ENCODE peak calls at places on chromosomes 12 and 14, in six cellular contexts. F is aorta, N is lung, V is osteoblast, B is heart left ventricle, Z is astrocyte. T is an unnamed sample.
A peak's percentile ranks its signal among the peaks of the same experiment; 100 is the strongest.

GRCh38 chr14:74457511-74457910 is 31.5 kb upstream of the SYNDIG1L start:
- DNase-seq in N (no peak), Z (no peak), V (no peak), F (no peak), B (no peak), T (no peak)

GRCh38 chr14:38211258-38211735 is 3.6 kb downstream of the SSTR1 start:
- DNase-seq in V (no peak), Z (no peak), F (no peak), B (no peak), N (no peak), T (no peak)

GRCh38 chr14:86777950-86778602 is 1214.9 kb downstream of the GALC start:
- DNase-seq in Z (peak; percentile 71), V (no peak), N (no peak), B (no peak), F (no peak), T (no peak)

GRCh38 chr12:58291106-58291505 is 349.7 kb downstream of the ATP23 start:
- DNase-seq in F (no peak), N (no peak), Z (no peak), B (no peak), V (no peak), T (no peak)

GRCh38 chr12:124044809-124045321 is 71.8 kb downstream of the ZNF664 start:
- DNase-seq in Z (no peak), B (no peak), F (peak; percentile 46), V (no peak), N (no peak), T (no peak)

GRCh38 chr14:73829526-73830431 is 21.9 kb upstream of the PTGR2 start:
- DNase-seq in V (peak; percentile 96), N (peak; percentile 43), B (no peak), Z (peak; percentile 92), F (no peak), T (peak; percentile 70)

GRCh38 chr12:91332305-91332704 is 149.7 kb upstream of the DCN start:
- DNase-seq in N (no peak), Z (no peak), F (no peak), V (no peak), B (no peak), T (no peak)

GRCh38 chr12:45122776-45123380 is 72.0 kb upstream of the DBX2 start:
- DNase-seq in V (no peak), N (no peak), Z (peak; percentile 12), B (no peak), F (no peak), T (no peak)

GRCh38 chr12:100661300-100661951 is 87.9 kb downstream of the GAS2L3 start:
- DNase-seq in V (peak; percentile 39), N (no peak), F (no peak), Z (peak; percentile 51), B (no peak), T (no peak)

GRCh38 chr12:100668939-100669536 is 95.6 kb downstream of the GAS2L3 start:
- DNase-seq in F (peak; percentile 79), Z (peak; percentile 27), N (peak; percentile 70), B (peak; percentile 62), V (peak; percentile 85), T (peak; percentile 68)

GRCh38 chr12:100671396-100672074 is 98.1 kb downstream of the GAS2L3 start:
- DNase-seq in B (no peak), N (no peak), V (no peak), Z (no peak), F (no peak), T (no peak)

GRCh38 chr12:100669922-100670321 is 96.4 kb downstream of the GAS2L3 start:
- DNase-seq in B (no peak), F (no peak), N (no peak), Z (no peak), V (no peak), T (no peak)

DNA sequence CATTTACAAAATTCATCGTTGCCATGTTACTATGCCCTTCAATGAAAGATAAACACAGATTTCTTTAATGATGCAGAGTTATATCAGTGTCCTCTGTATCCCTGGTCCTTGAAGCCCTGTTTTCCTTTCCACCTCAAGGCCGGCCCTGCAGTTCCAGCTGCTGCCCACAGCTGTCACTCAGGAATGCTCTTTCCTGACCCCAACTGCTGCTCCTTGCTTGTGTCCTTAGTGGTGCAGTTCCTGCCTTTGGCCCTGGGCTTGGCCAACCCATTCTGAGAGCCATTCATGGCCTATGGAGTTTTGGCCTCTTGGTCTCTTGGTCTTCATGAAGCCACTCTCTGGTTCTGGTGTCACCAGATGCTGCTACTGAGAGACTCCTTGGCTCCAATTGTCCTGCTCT is 93.1 kb downstream of the GAS2L3 start:
- DNase-seq in V (peak; percentile 52), B (no peak), Z (no peak), N (no peak), F (no peak), T (no peak)
- H3K4me3 ChIP-seq in V (no peak overlapping the region), B (no peak overlapping the region), Z (no peak overlapping the region), N (no peak overlapping the region), F (no peak overlapping the region), T (no peak overlapping the region)

GRCh38 chr14:50830932-50831703 is at the start of gene NIN:
- DNase-seq in Z (peak; percentile 58), N (peak; percentile 73), B (peak; percentile 86), F (peak; percentile 93), V (peak; percentile 98), T (peak; percentile 60)

GRCh38 chr14:50828738-50829471 is 2.1 kb downstream of the NIN start:
- DNase-seq in B (no peak), V (peak; percentile 49), N (no peak), F (no peak), Z (no peak), T (no peak)

GRCh38 chr14:50830044-50830931 is 674 bp downstream of the NIN start:
- DNase-seq in B (peak; percentile 56), F (peak; percentile 85), N (peak; percentile 47), Z (peak; percentile 34), V (peak; percentile 87), T (peak; percentile 67)

GRCh38 chr14:50831704-50832130 is 755 bp upstream of the NIN start:
- DNase-seq in N (no peak), F (no peak), V (no peak), Z (no peak), B (no peak), T (no peak)

GRCh38 chr14:50829472-50830043 is 1.4 kb downstream of the NIN start:
- DNase-seq in N (no peak), B (no peak), F (no peak), V (no peak), Z (no peak), T (no peak)
- H3K27ac ChIP-seq in N (no peak overlapping the region), B (peak overlapping the region; percentile 97), F (no peak overlapping the region), V (no peak overlapping the region), Z (no peak overlapping the region), T (peak overlapping the region; percentile 96)

GRCh38 chr12:14256139-14256538 is 109.3 kb upstream of the ATF7IP start:
- DNase-seq in V (peak; percentile 90), B (no peak), F (no peak), N (no peak), Z (peak; percentile 60), T (no peak)
- H3K4me1 ChIP-seq in V (peaks cover 47% of the 10 kb centered on the region), B (peaks cover 4% of the 10 kb centered on the region), F (peaks cover 3% of the 10 kb centered on the region), N (peaks cover 5% of the 10 kb centered on the region), Z (peaks cover 32% of the 10 kb centered on the region), T (no peaks in the 10 kb centered on the region)

GRCh38 chr14:76919431-76919810 is 93.2 kb downstream of the LRRC74A start:
- DNase-seq in Z (peak; percentile 35), F (no peak), N (peak; percentile 38), B (no peak), V (peak; percentile 64), T (no peak)
- H3K4me3 ChIP-seq in Z (no peak overlapping the region), F (no peak overlapping the region), N (no peak overlapping the region), B (peak overlapping the region; percentile 5), V (peak overlapping the region; percentile 51), T (no peak overlapping the region)

GRCh38 chr14:104343294-104343625 is 204.9 kb downstream of the KIF26A start:
- DNase-seq in B (no peak), F (no peak), Z (no peak), N (no peak), V (no peak), T (no peak)
- H3K27ac ChIP-seq in B (no peak overlapping the region), F (no peak overlapping the region), Z (no peak overlapping the region), N (no peak overlapping the region), V (no peak overlapping the region), T (no peak overlapping the region)

DNA sequence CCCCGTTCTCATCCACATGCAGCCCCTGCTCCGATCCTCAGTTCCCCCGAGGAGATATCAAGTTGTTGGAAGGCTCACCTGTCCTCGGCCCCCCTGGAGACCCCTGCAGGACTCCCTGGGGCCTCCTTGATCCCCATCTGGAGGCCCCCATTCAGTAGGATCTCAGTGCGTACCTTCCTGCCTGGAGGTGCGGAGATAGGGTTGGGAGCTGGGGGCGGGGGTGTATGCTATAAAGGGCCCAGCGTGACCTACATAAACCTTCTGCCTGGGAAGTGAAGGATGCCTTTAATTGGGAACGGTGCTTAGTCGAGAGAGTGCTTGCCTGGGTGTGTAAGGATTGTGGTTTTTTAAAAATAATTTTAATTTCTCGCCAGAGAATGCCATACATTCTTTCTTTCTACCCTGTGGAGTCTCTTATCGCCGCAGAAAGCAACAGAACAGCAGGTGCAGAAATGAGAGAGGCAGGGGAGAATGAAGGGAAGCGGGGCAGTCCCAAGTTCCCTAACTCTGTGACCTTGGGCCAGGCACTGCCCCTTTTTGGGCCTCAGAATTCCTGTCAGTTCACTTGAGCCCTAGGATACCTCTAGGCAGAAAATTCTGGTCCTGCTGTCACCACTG is 153.7 kb downstream of the TSPAN9 start:
- DNase-seq in V (no peak), Z (peak; percentile 25), B (no peak), N (no peak), F (no peak), T (no peak)
- H3K4me1 ChIP-seq in V (peaks cover 3% of the 10 kb centered on the region), Z (peaks cover 12% of the 10 kb centered on the region), B (no peaks in the 10 kb centered on the region), N (peaks cover 5% of the 10 kb centered on the region), F (no peaks in the 10 kb centered on the region), T (peaks cover 56% of the 10 kb centered on the region)

GRCh38 chr12:113422929-113423669 is 919 bp downstream of the SDSL start:
- DNase-seq in N (no peak), Z (no peak), F (peak; percentile 57), V (no peak), B (no peak), T (no peak)
- H3K4me3 ChIP-seq in N (peak overlapping the region; percentile 47), Z (peak overlapping the region; percentile 69), F (no peak overlapping the region), V (peak overlapping the region; percentile 84), B (peak overlapping the region; percentile 54), T (no peak overlapping the region)

GRCh38 chr12:109999983-110000505 is 814 bp downstream of the ANKRD13A start:
- DNase-seq in F (peak; percentile 81), Z (peak; percentile 45), B (no peak), N (peak; percentile 42), V (peak; percentile 58), T (no peak)
- H3K27ac ChIP-seq in F (no peak overlapping the region), Z (peak overlapping the region; percentile 99), B (no peak overlapping the region), N (peak overlapping the region; percentile 90), V (peak overlapping the region; percentile 95), T (peak overlapping the region; percentile 79)

GRCh38 chr12:116150001-116150400 is 127.5 kb downstream of the MED13L start:
- DNase-seq in B (no peak), F (no peak), Z (peak; percentile 58), V (no peak), N (no peak), T (no peak)
- H3K4me1 ChIP-seq in B (no peaks in the 10 kb centered on the region), F (peaks cover 8% of the 10 kb centered on the region), Z (peaks cover 36% of the 10 kb centered on the region), V (peaks cover 29% of the 10 kb centered on the region), N (peaks cover 20% of the 10 kb centered on the region), T (no peaks in the 10 kb centered on the region)

T was measured in right atrium auricular region.